ENCODE peak calls at places on chromosomes 1 and 21, in six cellular contexts. T, G, Y, M, S and O are unnamed samples.
A peak's percentile ranks its signal among the peaks of the same experiment; 100 is the strongest.

GRCh38 chr1:15848143-15848928 is 829 bp downstream of the SPEN start:
- DNase-seq in M (no peak), Y (peak; percentile 56), S (peak; percentile 32), T (peak; percentile 29), G (no peak), O (no peak)

GRCh38 chr21:42809577-42810440 is 69.5 kb downstream of the WDR4 start:
- DNase-seq in G (no peak), Y (no peak), T (no peak), M (no peak), S (no peak), O (no peak)

GRCh38 chr1:1304331-1305299 is 3.1 kb downstream of the ACAP3 start:
- DNase-seq in S (no peak), M (no peak), Y (peak; percentile 60), G (peak; percentile 57), T (peak; percentile 94), O (peak; percentile 76)

GRCh38 chr21:36959020-36959835 is 7.2 kb downstream of the HLCS start:
- DNase-seq in S (no peak), Y (no peak), M (no peak), G (no peak), T (no peak), O (no peak)

GRCh38 chr21:45293214-45293725 is 5.6 kb upstream of the POFUT2 start:
- DNase-seq in Y (no peak), S (no peak), G (no peak), T (no peak), M (no peak), O (no peak)

GRCh38 chr1:37449936-37450335 is 24.4 kb upstream of the ZC3H12A start:
- DNase-seq in G (no peak), M (no peak), T (no peak), Y (no peak), S (peak; percentile 9), O (no peak)

GRCh38 chr1:100643430-100644196 is 75.9 kb upstream of the VCAM1 start:
- DNase-seq in G (no peak), S (no peak), Y (no peak), T (no peak), M (no peak), O (no peak)

GRCh38 chr1:36864182-36865079 is 169.9 kb downstream of the GRIK3 start:
- DNase-seq in Y (no peak), T (no peak), G (peak; percentile 61), S (peak; percentile 33), M (no peak), O (no peak)

GRCh38 chr21:33268736-33269441 is 2.7 kb downstream of the IL10RB start:
- DNase-seq in T (no peak), Y (peak; percentile 69), M (no peak), S (peak; percentile 39), G (no peak), O (peak; percentile 92)

GRCh38 chr21:41109174-41109573 is 58.8 kb upstream of the BACE2 start:
- DNase-seq in G (no peak), S (no peak), Y (no peak), T (no peak), M (no peak), O (no peak)

GRCh38 chr21:29105218-29105617 is 25.2 kb upstream of the MAP3K7CL start:
- DNase-seq in S (no peak), Y (no peak), T (no peak), M (no peak), G (no peak), O (no peak)

GRCh38 chr1:39653546-39654031 is 14.1 kb upstream of the HEYL start:
- DNase-seq in S (peak; percentile 63), M (peak; percentile 25), G (peak; percentile 72), T (peak; percentile 79), Y (peak; percentile 82), O (peak; percentile 69)

GRCh38 chr1:27306892-27307850 is 14.8 kb upstream of the TMEM222 start:
- DNase-seq in T (no peak), G (no peak), S (no peak), M (no peak), Y (no peak), O (no peak)

GRCh38 chr1:25904942-25905679 is 1.1 kb downstream of the STMN1 start:
- DNase-seq in M (peak; percentile 41), Y (peak; percentile 97), G (peak; percentile 96), T (peak; percentile 95), S (peak; percentile 98), O (peak; percentile 96)

GRCh38 chr1:53763911-53764310 is 24.9 kb upstream of the GLIS1 start:
- DNase-seq in G (no peak), M (no peak), S (no peak), Y (no peak), T (no peak), O (no peak)

GRCh38 chr1:182357177-182357576 is 34.4 kb downstream of the GLUL start:
- DNase-seq in Y (no peak), G (no peak), M (no peak), S (no peak), T (no peak), O (no peak)

GRCh38 chr21:42120056-42120903 is 49.2 kb downstream of the UMODL1 start:
- DNase-seq in G (no peak), Y (peak; percentile 74), S (no peak), T (peak; percentile 35), M (no peak), O (peak; percentile 86)

GRCh38 chr1:117605164-117605810 is 561 bp upstream of the TENT5C start:
- DNase-seq in S (no peak), T (peak; percentile 24), Y (no peak), G (peak; percentile 49), M (no peak), O (no peak)

GRCh38 chr1:45887156-45887842 is 83.9 kb downstream of the MAST2 start:
- DNase-seq in M (no peak), Y (no peak), T (no peak), S (no peak), G (no peak), O (no peak)

GRCh38 chr1:233639611-233640010 is 25.7 kb downstream of the KCNK1 start:
- DNase-seq in S (no peak), T (no peak), G (no peak), M (no peak), Y (no peak), O (no peak)

GRCh38 chr1:222066539-222066938 is 324.6 kb upstream of the DUSP10 start:
- DNase-seq in S (no peak), T (no peak), G (no peak), Y (no peak), M (no peak), O (no peak)

GRCh38 chr1:198788561-198789064 is 149.8 kb downstream of the PTPRC start:
- DNase-seq in G (peak; percentile 42), M (peak; percentile 33), S (no peak), T (no peak), Y (no peak), O (no peak)